ENCODE peak calls at places on chromosomes 11 and 22, in eight cellular contexts. W, B, K, L, O, U, S and A are unnamed samples.

GRCh38 chr11:44016129-44016528 is 31.7 kb upstream of the ACCSL start:
- DNase-seq in W (no peak), B (no peak), K (no peak), L (no peak), O (no peak), U (peak), S (no peak), A (no peak)

GRCh38 chr11:121688860-121689614 is 236.3 kb upstream of the SORL1-AS1 start:
- DNase-seq in W (no peak), B (no peak), K (no peak), L (no peak), O (no peak), U (no peak), S (peak), A (peak)

GRCh38 chr11:1303973-1304372 is 5.5 kb downstream of the TOLLIP start:
- DNase-seq in W (no peak), B (no peak), K (no peak), L (peak), O (no peak), U (no peak), S (no peak), A (no peak)

GRCh38 chr11:66391322-66391721 is 19.8 kb upstream of the SLC29A2 start:
- DNase-seq in W (no peak), B (no peak), K (no peak), L (no peak), O (no peak), U (no peak), S (no peak), A (no peak)

GRCh38 chr11:27183672-27184457 is 143.2 kb downstream of the BBOX1 start:
- DNase-seq in W (peak), B (peak), K (no peak), L (peak), O (peak), U (no peak), S (peak), A (peak)

GRCh38 chr22:28198692-28199091 is 279.6 kb upstream of the PITPNB start:
- DNase-seq in W (no peak), B (no peak), K (no peak), L (no peak), O (no peak), U (no peak), S (no peak), A (no peak)

GRCh38 chr11:8055111-8055835 is 25.7 kb upstream of the TUB start:
- DNase-seq in W (no peak), B (no peak), K (no peak), L (peak), O (no peak), U (no peak), S (peak), A (peak)

GRCh38 chr11:116052603-116053537 is 548.7 kb upstream of the CADM1 start:
- DNase-seq in W (no peak), B (no peak), K (no peak), L (peak), O (no peak), U (no peak), S (peak), A (no peak)

GRCh38 chr11:122103366-122103765 is 12.6 kb downstream of the BLID start:
- DNase-seq in W (no peak), B (no peak), K (no peak), L (no peak), O (no peak), U (no peak), S (no peak), A (no peak)

GRCh38 chr22:40637181-40638150 is 947 bp upstream of the MRTFA start:
- DNase-seq in W (no peak), B (peak), K (peak), L (peak), O (no peak), U (peak), S (no peak), A (no peak)

GRCh38 chr11:59810911-59811259 is 307 bp upstream of the MRPL16 start:
- DNase-seq in W (no peak), B (no peak), K (no peak), L (no peak), O (no peak), U (no peak), S (no peak), A (no peak)

GRCh38 chr11:79466411-79466810 is 25.6 kb upstream of the TENM4 start:
- DNase-seq in W (no peak), B (no peak), K (no peak), L (no peak), O (peak), U (no peak), S (no peak), A (no peak)

GRCh38 chr11:66720223-66720898 is 8.7 kb downstream of the SPTBN2 start:
- DNase-seq in W (no peak), B (no peak), K (no peak), L (no peak), O (no peak), U (no peak), S (peak), A (peak)

GRCh38 chr11:132910016-132910760 is 622.1 kb downstream of the OPCML start:
- DNase-seq in W (no peak), B (no peak), K (no peak), L (no peak), O (no peak), U (no peak), S (peak), A (no peak)

GRCh38 chr11:112255075-112255739 is 5.5 kb downstream of the PLET1 start:
- DNase-seq in W (no peak), B (no peak), K (no peak), L (no peak), O (no peak), U (no peak), S (no peak), A (no peak)

GRCh38 chr11:63858628-63859550 is 20.0 kb downstream of the MARK2 start:
- DNase-seq in W (no peak), B (no peak), K (no peak), L (peak), O (no peak), U (peak), S (no peak), A (no peak)

GRCh38 chr11:123371506-123372297 is 58.4 kb upstream of the GRAMD1B start:
- DNase-seq in W (no peak), B (no peak), K (no peak), L (no peak), O (no peak), U (no peak), S (no peak), A (no peak)

GRCh38 chr11:92865352-92865751 is 104.1 kb upstream of the MTNR1B start:
- DNase-seq in W (no peak), B (no peak), K (no peak), L (no peak), O (no peak), U (no peak), S (no peak), A (no peak)

GRCh38 chr11:65103476-65103875 is 7.5 kb downstream of the VPS51 start:
- DNase-seq in W (no peak), B (no peak), K (no peak), L (no peak), O (no peak), U (no peak), S (no peak), A (no peak)

GRCh38 chr11:2266586-2267305 is 3.6 kb downstream of the ASCL2 start:
- DNase-seq in W (no peak), B (no peak), K (no peak), L (no peak), O (no peak), U (no peak), S (no peak), A (no peak)

GRCh38 chr11:69011624-69012091 is 1.4 kb downstream of the MRGPRF start:
- DNase-seq in W (no peak), B (no peak), K (no peak), L (no peak), O (no peak), U (no peak), S (no peak), A (no peak)

GRCh38 chr11:61487342-61488025 is 21.1 kb upstream of the LRRC10B start:
- DNase-seq in W (no peak), B (no peak), K (no peak), L (no peak), O (no peak), U (no peak), S (no peak), A (no peak)

GRCh38 chr11:94767701-94768601 is at the start of gene AMOTL1:
- DNase-seq in W (no peak), B (peak), K (no peak), L (peak), O (peak), U (peak), S (peak), A (peak)

GRCh38 chr11:91859666-91860065 is 365.0 kb upstream of the FAT3 start:
- DNase-seq in W (no peak), B (no peak), K (no peak), L (no peak), O (no peak), U (no peak), S (no peak), A (no peak)

GRCh38 chr22:24763872-24764485 is 10.5 kb downstream of the PIWIL3 start:
- DNase-seq in W (no peak), B (no peak), K (no peak), L (no peak), O (no peak), U (no peak), S (no peak), A (no peak)

GRCh38 chr22:46085831-46086576 is 64.3 kb upstream of the PPARA start:
- DNase-seq in W (no peak), B (no peak), K (no peak), L (peak), O (no peak), U (peak), S (no peak), A (no peak)

GRCh38 chr22:35656284-35656752 is 8.1 kb downstream of the APOL6 start:
- DNase-seq in W (no peak), B (no peak), K (no peak), L (no peak), O (no peak), U (no peak), S (no peak), A (peak)

GRCh38 chr22:22754961-22755777 is 110.8 kb downstream of the GGTLC2 start:
- DNase-seq in W (no peak), B (no peak), K (no peak), L (no peak), O (no peak), U (no peak), S (no peak), A (no peak)

GRCh38 chr22:21444701-21445436 is 22.3 kb upstream of the TMEM191C start:
- DNase-seq in W (no peak), B (no peak), K (no peak), L (peak), O (no peak), U (no peak), S (no peak), A (no peak)

GRCh38 chr11:68215087-68215445 is 2.0 kb upstream of the KMT5B start:
- DNase-seq in W (no peak), B (no peak), K (no peak), L (no peak), O (no peak), U (no peak), S (no peak), A (no peak)

GRCh38 chr22:22817468-22818201 is 70.0 kb upstream of the IGLL5 start:
- DNase-seq in W (no peak), B (no peak), K (no peak), L (no peak), O (no peak), U (no peak), S (no peak), A (no peak)

GRCh38 chr22:25126510-25126909 is 73.1 kb upstream of the CRYBB3 start:
- DNase-seq in W (no peak), B (no peak), K (no peak), L (no peak), O (no peak), U (no peak), S (no peak), A (no peak)

GRCh38 chr22:40329021-40329456 is 17.3 kb upstream of the ADSL start:
- DNase-seq in W (no peak), B (no peak), K (no peak), L (no peak), O (no peak), U (no peak), S (no peak), A (no peak)

GRCh38 chr22:24290459-24290858 is 19.8 kb downstream of the SPECC1L start:
- DNase-seq in W (no peak), B (no peak), K (no peak), L (no peak), O (no peak), U (no peak), S (no peak), A (no peak)

GRCh38 chr22:26561756-26562417 is 28.0 kb downstream of the TPST2 start:
- DNase-seq in W (no peak), B (no peak), K (no peak), L (peak), O (no peak), U (peak), S (no peak), A (no peak)

GRCh38 chr11:28152743-28153142 is 44.6 kb downstream of the METTL15 start:
- DNase-seq in W (no peak), B (no peak), K (no peak), L (no peak), O (no peak), U (no peak), S (no peak), A (no peak)

GRCh38 chr11:117519590-117519989 is 191.9 kb downstream of the CEP164 start:
- DNase-seq in W (no peak), B (no peak), K (no peak), L (no peak), O (no peak), U (no peak), S (no peak), A (no peak)

GRCh38 chr11:118883368-118884071 is at the start of gene CXCR5:
- DNase-seq in W (peak), B (peak), K (no peak), L (no peak), O (no peak), U (no peak), S (no peak), A (peak)
- H3K27ac ChIP-seq in W (peak), B (no peak), K (peak), L (no peak), O (no peak), U (no peak), S (no peak), A (peak)

GRCh38 chr22:39173050-39173706 is 20.7 kb upstream of the CBX7 start:
- DNase-seq in W (no peak), B (no peak), K (no peak), L (peak), O (no peak), U (no peak), S (no peak), A (no peak)
- H3K27ac ChIP-seq in W (peak), B (peak), K (peak), L (peak), O (peak), U (peak), S (no peak), A (no peak)

DNA sequence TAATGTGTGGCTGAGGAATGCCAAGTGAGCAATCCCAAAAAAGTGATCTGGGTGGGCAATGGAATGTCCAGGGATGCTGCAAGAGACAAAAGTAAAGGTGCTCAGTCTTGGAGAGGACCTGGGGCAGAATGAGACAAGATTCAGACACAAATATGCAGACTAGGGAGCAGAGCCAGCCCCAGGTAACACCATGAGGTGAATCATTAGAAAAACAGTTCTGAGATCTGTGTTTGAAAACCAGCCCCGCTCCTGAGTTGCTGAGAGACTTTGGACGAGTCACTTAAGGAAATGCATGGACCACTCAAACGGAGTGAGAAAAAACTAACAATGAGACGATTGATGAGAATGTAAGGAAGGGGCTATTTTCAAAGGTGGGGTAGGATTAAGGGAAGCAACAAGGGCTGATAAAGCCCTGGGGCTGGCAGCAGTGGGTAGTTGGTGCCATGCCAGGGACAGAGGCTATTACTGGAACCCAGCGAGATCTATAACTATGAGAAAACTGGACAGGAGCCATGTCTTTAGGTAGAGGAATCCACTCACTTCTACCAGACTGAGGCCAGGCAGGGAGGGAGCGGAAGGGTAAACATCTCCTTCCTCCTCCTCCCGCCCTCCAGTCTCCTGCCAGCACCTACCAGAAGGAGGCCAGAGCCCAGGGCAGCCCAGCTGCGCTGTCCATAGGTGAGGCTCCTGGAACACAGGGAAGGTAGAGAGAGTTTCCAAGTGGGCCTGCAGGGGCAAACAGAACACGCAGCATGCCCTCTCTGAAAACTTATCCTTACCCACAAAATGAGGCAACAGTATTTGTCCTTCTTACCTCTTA is 130.4 kb upstream of the TEAD1 start:
- DNase-seq in W (no peak), B (no peak), K (no peak), L (no peak), O (no peak), U (no peak), S (no peak), A (peak)
- H3K27ac ChIP-seq in W (no peak), B (no peak), K (no peak), L (no peak), O (no peak), U (no peak), S (no peak), A (no peak)

GRCh38 chr22:49017769-49018330 is 809.8 kb downstream of the BRD1 start:
- DNase-seq in W (no peak), B (no peak), K (no peak), L (peak), O (no peak), U (no peak), S (no peak), A (no peak)
- H3K27ac ChIP-seq in W (no peak), B (no peak), K (no peak), L (no peak), O (no peak), U (peak), S (no peak), A (no peak)

GRCh38 chr11:16936643-16937042 is 77.6 kb downstream of the PLEKHA7 start:
- DNase-seq in W (no peak), B (no peak), K (no peak), L (no peak), O (no peak), U (no peak), S (no peak), A (peak)

GRCh38 chr11:16928052-16928451 is 86.2 kb downstream of the PLEKHA7 start:
- DNase-seq in W (no peak), B (no peak), K (no peak), L (no peak), O (no peak), U (no peak), S (no peak), A (no peak)

GRCh38 chr11:16938061-16938460 is 76.2 kb downstream of the PLEKHA7 start:
- DNase-seq in W (no peak), B (no peak), K (no peak), L (no peak), O (no peak), U (no peak), S (no peak), A (no peak)

DNA sequence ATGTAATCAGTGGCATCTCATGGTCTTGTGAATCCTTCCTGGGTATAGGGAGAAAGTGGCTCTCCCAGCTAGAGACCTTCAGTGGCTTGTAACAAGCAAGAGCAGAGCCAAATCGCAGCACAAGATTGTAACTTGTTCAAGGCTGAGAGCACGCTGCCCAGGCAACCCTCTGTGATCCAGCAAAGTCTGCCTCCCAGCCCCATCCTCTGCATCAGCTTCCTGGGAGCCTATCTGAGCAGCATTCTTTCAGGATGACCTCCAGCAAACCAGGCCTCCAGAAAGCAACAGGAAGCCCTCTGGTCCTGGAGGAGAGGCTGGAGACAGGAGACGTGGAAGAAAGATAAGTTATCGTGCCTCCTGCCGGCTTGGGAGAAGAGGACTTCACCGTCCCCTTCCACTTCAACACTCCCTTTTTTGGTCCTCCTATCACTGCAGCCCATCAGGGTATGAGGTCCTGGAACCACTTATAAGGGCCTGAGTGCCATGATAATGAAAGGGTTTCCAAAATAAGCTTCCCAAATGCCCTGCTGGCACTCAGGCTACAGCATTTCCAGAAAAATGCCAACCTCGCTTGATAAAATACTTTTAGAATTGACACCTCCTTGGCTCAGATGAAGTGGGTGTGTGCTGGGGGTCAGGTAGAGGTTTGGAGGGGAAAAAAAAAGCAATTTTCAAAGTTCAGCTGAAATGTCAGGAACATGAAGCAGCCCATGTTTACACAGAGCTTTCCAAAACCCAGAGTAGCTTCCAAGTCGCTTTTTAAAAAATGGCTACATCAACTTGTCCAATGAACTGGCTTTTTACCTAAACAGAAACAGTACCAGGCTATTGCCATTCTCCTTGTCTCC is 80.2 kb downstream of the PLEKHA7 start:
- DNase-seq in W (no peak), B (no peak), K (no peak), L (no peak), O (no peak), U (no peak), S (no peak), A (peak)
- H3K27ac ChIP-seq in W (no peak), B (no peak), K (no peak), L (peak), O (no peak), U (peak), S (no peak), A (no peak)

GRCh38 chr11:130465259-130465658 is 16.8 kb downstream of the ADAMTS15 start:
- DNase-seq in W (no peak), B (no peak), K (no peak), L (no peak), O (no peak), U (no peak), S (no peak), A (no peak)
- H3K27ac ChIP-seq in W (no peak), B (no peak), K (no peak), L (no peak), O (no peak), U (no peak), S (no peak), A (no peak)

DNA sequence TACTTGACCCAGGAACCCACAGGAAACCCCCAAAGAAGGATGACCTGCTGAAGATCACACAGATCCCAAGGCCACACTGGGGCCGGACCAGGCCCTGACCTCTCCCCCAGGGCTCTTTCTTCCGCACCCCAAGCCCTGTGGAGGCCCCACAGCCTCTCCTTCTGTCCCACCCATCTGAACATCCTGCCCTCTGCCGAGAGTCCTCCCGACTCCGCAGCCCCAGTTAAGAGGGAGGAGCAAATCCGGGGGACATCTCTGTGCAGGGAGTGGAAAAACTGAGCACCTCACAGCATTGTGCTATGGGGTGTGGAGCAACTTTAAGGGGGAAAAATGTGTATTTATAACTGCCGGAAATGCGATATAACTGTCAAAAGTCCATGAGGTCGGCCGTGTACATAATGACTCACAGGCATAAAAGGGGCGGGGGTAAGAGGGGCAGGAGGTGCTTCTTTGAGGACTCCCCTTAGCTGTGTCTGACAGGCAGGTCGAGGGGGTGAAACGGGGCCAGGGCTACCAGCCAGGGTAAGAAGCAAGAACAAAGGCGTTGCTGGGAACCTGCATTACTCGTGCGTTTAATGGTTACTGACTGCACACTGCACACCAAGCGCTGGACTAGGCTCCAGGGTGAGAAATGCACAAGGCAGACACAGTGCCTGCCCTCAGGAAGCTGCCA is 57.2 kb downstream of the WNT11 start:
- DNase-seq in W (no peak), B (no peak), K (no peak), L (no peak), O (no peak), U (no peak), S (no peak), A (no peak)
- H3K27ac ChIP-seq in W (no peak), B (no peak), K (no peak), L (no peak), O (no peak), U (no peak), S (no peak), A (no peak)

GRCh38 chr11:73272680-73273038 is 521 bp downstream of the P2RY6 start:
- DNase-seq in W (no peak), B (no peak), K (no peak), L (no peak), O (no peak), U (no peak), S (no peak), A (no peak)
- H3K27ac ChIP-seq in W (no peak), B (no peak), K (no peak), L (no peak), O (no peak), U (peak), S (no peak), A (no peak)